ENCODE peak calls at places on chromosome X, in six cellular contexts. M is choroid plexus epithelial cell, B is heart right ventricle, L is tibial artery, Y is Panc1, O is hepatocyte. P is an unnamed sample.

GRCh38 chrX:77527233-77528001 is 80.2 kb downstream of the FGF16 start:
- DNase-seq in M (no peak), O (no peak), L (no peak), B (peak; percentile 17), Y (no peak), P (no peak)

GRCh38 chrX:99901091-99901490 is 509.0 kb downstream of the PCDH19 start:
- DNase-seq in L (no peak), Y (no peak), M (no peak), B (no peak), O (no peak), P (no peak)

GRCh38 chrX:149699761-149700160 is 12.1 kb upstream of the MAGEA11 start:
- DNase-seq in L (no peak), M (no peak), Y (no peak), O (no peak), B (no peak), P (no peak)

GRCh38 chrX:122565952-122566351 is 618.1 kb upstream of the GRIA3 start:
- DNase-seq in L (no peak), M (peak; percentile 95), O (peak; percentile 18), Y (no peak), B (no peak), P (no peak)

GRCh38 chrX:133045986-133046385 is 50.9 kb downstream of the USP26 start:
- DNase-seq in B (no peak), L (no peak), O (peak; percentile 27), Y (no peak), M (peak; percentile 51), P (no peak)

GRCh38 chrX:45424341-45424740 is 223.7 kb upstream of the DIPK2B start:
- DNase-seq in L (no peak), B (no peak), Y (no peak), M (no peak), O (no peak), P (no peak)

GRCh38 chrX:23803931-23804381 is 21.0 kb downstream of the SAT1 start:
- DNase-seq in O (peak; percentile 67), B (peak; percentile 23), M (peak; percentile 72), L (no peak), Y (no peak), P (no peak)

GRCh38 chrX:149462849-149463248 is 42.3 kb downstream of the IDS start:
- DNase-seq in M (peak; percentile 58), B (peak; percentile 9), O (no peak), L (no peak), Y (no peak), P (no peak)

GRCh38 chrX:136157187-136157586 is 9.9 kb downstream of the FHL1 start:
- DNase-seq in O (no peak), B (no peak), M (no peak), L (no peak), Y (no peak), P (no peak)

GRCh38 chrX:141201962-141202361 is 25.0 kb upstream of the LDOC1 start:
- DNase-seq in O (no peak), M (no peak), Y (no peak), L (no peak), B (no peak), P (no peak)

GRCh38 chrX:122272011-122272410 is 912.1 kb upstream of the GRIA3 start:
- DNase-seq in Y (no peak), B (no peak), O (no peak), L (no peak), M (no peak), P (no peak)

GRCh38 chrX:152813211-152813610 is 17.3 kb downstream of the CETN2 start:
- DNase-seq in B (no peak), L (no peak), Y (no peak), O (no peak), M (no peak), P (no peak)

GRCh38 chrX:44400588-44400987 is 57.1 kb upstream of the EFHC2 start:
- DNase-seq in L (no peak), B (no peak), O (peak; percentile 29), M (peak; percentile 93), Y (peak; percentile 69), P (no peak)

GRCh38 chrX:47169726-47170515 is 23.7 kb upstream of the UBA1 start:
- DNase-seq in O (peak; percentile 26), Y (no peak), L (no peak), M (peak; percentile 72), B (peak; percentile 51), P (peak; percentile 31)

GRCh38 chrX:17470136-17470535 is 95.1 kb downstream of the NHS start:
- DNase-seq in O (no peak), M (peak; percentile 8), L (no peak), Y (no peak), B (no peak), P (no peak)

GRCh38 chrX:71095971-71096701 is 485 bp downstream of the FOXO4 start:
- DNase-seq in O (no peak), M (no peak), Y (no peak), B (no peak), L (no peak), P (no peak)

GRCh38 chrX:12370444-12371089 is 232.3 kb downstream of the FRMPD4 start:
- DNase-seq in Y (no peak), O (no peak), B (peak; percentile 33), L (no peak), M (peak; percentile 2), P (no peak)

GRCh38 chrX:100973411-100973810 is 3.9 kb downstream of the ARL13A start:
- DNase-seq in M (peak; percentile 51), O (no peak), Y (no peak), B (no peak), L (no peak), P (no peak)

GRCh38 chrX:123859409-123859827 is 435 bp upstream of the XIAP start:
- DNase-seq in M (no peak), Y (no peak), O (no peak), L (peak; percentile 61), B (no peak), P (no peak)

GRCh38 chrX:46444011-46444410 is 101.2 kb downstream of the ZNF674 start:
- DNase-seq in M (peak; percentile 87), L (no peak), B (no peak), Y (peak; percentile 5), O (peak; percentile 46), P (no peak)

GRCh38 chrX:39944416-39944815 is 153.3 kb downstream of the BCOR start:
- DNase-seq in O (no peak), L (no peak), M (no peak), B (no peak), Y (no peak), P (no peak)

GRCh38 chrX:137568741-137569469 is 3.0 kb downstream of the ZIC3 start:
- DNase-seq in M (no peak), B (no peak), Y (no peak), L (no peak), O (no peak), P (no peak)

GRCh38 chrX:5295004-5295403 is 933.7 kb downstream of the NLGN4X start:
- DNase-seq in M (no peak), B (no peak), O (no peak), L (no peak), Y (no peak), P (no peak)

GRCh38 chrX:54413753-54414152 is 26.5 kb upstream of the TSR2 start:
- DNase-seq in B (no peak), M (peak; percentile 9), O (peak; percentile 10), Y (no peak), L (no peak), P (no peak)

GRCh38 chrX:42246814-42247213 is 323.5 kb upstream of the CASK start:
- DNase-seq in O (peak; percentile 16), M (peak; percentile 15), B (no peak), L (no peak), Y (no peak), P (no peak)
- H3K4me3 ChIP-seq in O (no peak overlapping the region), M (peak overlapping the region; percentile 17), B (no peak overlapping the region), L (no peak overlapping the region), Y (no peak overlapping the region), P (peak overlapping the region; percentile 30)

GRCh38 chrX:96688789-96689188 is 4.1 kb downstream of the DIAPH2 start:
- DNase-seq in M (no peak), B (no peak), Y (no peak), L (no peak), O (no peak), P (no peak)
- H3K4me3 ChIP-seq in M (no peak overlapping the region), B (no peak overlapping the region), Y (no peak overlapping the region), L (no peak overlapping the region), O (no peak overlapping the region), P (no peak overlapping the region)

DNA sequence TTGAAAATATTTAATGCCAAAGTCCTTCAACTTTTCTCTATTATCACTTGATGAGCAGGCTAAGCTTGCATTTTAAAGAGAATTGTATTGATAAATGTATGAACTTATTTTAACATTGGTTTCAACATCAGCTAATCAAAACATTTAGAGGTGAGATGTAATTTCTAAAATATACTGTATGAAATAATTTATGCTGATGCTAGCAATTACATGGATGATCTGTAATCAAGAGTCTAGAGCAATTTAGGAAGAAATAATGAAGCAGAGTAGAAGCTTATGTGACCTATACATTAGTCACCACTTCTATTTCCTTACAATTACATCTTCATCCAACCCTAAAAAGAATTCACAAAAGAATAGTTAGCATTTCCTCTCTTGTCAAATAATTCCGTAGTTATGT is 226.8 kb downstream of the KLHL4 start:
- DNase-seq in Y (no peak), L (no peak), O (no peak), M (no peak), B (no peak), P (no peak)
- H3K4me3 ChIP-seq in Y (no peak overlapping the region), L (no peak overlapping the region), O (no peak overlapping the region), M (no peak overlapping the region), B (no peak overlapping the region), P (no peak overlapping the region)

GRCh38 chrX:48974574-48974973 is 2.9 kb upstream of the KCND1 start:
- DNase-seq in L (no peak), B (no peak), O (no peak), M (no peak), Y (no peak), P (no peak)

GRCh38 chrX:48975041-48975440 is 3.4 kb upstream of the KCND1 start:
- DNase-seq in O (no peak), B (no peak), Y (no peak), M (no peak), L (no peak), P (no peak)

GRCh38 chrX:48971325-48972213 is at the start of gene KCND1:
- DNase-seq in B (peak; percentile 33), Y (no peak), L (no peak), M (peak; percentile 57), O (peak; percentile 38), P (no peak)

GRCh38 chrX:48974033-48974432 is 2.4 kb upstream of the KCND1 start:
- DNase-seq in M (no peak), L (no peak), B (no peak), O (no peak), Y (no peak), P (no peak)

GRCh38 chrX:48972214-48973164 is 845 bp upstream of the KCND1 start:
- DNase-seq in Y (no peak), B (peak; percentile 13), L (peak; percentile 39), O (peak; percentile 35), M (peak; percentile 57), P (no peak)
- H3K4me3 ChIP-seq in Y (peak overlapping the region; percentile 70), B (peak overlapping the region; percentile 21), L (peak overlapping the region; percentile 41), O (no peak overlapping the region), M (peak overlapping the region; percentile 46), P (peak overlapping the region; percentile 33)

GRCh38 chrX:13937370-13938052 is 92.2 kb downstream of the GEMIN8 start:
- DNase-seq in B (peak; percentile 2), Y (no peak), O (no peak), M (peak; percentile 5), L (no peak), P (no peak)
- H3K4me3 ChIP-seq in B (peak overlapping the region; percentile 39), Y (peak overlapping the region; percentile 31), O (peak overlapping the region; percentile 42), M (peak overlapping the region; percentile 40), L (peak overlapping the region; percentile 50), P (peak overlapping the region; percentile 54)

DNA sequence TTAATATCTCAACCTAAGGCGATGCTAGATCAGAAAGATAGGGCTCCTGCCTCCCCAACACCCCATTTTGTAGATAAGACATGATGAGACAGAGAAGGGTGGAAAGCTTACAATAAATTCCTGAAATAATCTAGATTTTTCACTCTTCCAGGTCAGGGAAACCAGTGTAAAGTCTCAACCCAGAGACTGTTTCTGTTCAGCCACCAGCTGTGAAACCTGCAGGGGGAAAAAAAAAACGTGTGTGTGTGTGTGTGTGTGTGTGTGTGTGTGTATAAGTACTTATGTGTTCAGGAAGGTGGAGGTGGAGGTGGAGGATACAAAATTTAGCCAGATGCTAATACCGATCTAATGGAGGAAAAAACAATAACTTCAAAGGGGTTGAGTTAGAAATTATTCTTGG is 773 bp upstream of the ITM2A start:
- DNase-seq in M (no peak), O (no peak), B (no peak), L (no peak), Y (no peak), P (no peak)
- H3K4me3 ChIP-seq in M (no peak overlapping the region), O (no peak overlapping the region), B (no peak overlapping the region), L (no peak overlapping the region), Y (no peak overlapping the region), P (peak overlapping the region; percentile 44)

P was measured in upper lobe of right lung.